ENCODE peak calls at places on chromosomes 6 and 20, in ten cellular contexts. F is ascending aorta, N is mammary epithelial cell, X is colonic mucosa, U is esophagus squamous epithelium, D is body of pancreas, J is IMR-90, I is left ventricle myocardium inferior, H is heart right ventricle, V is HepG2. W is an unnamed sample.

GRCh38 chr6:16392010-16392409 is 153.6 kb downstream of the GMPR start:
- DNase-seq in U (no peak), I (no peak), D (no peak), V (no peak), J (no peak), F (no peak), H (no peak), N (no peak), X (no peak), W (no peak)

GRCh38 chr20:36571564-36572504 is 1.6 kb upstream of the TGIF2 start:
- DNase-seq in I (no peak), F (no peak), J (no peak), D (no peak), X (no peak), N (no peak), U (no peak), V (peak; percentile 73), H (no peak), W (no peak)

GRCh38 chr20:59037386-59037785 is 5.2 kb downstream of the PRELID3B start:
- DNase-seq in X (no peak), U (no peak), J (no peak), V (no peak), F (no peak), H (no peak), D (no peak), I (no peak), N (no peak), W (no peak)

GRCh38 chr6:96299525-96299924 is 222.1 kb upstream of the UFL1 start:
- DNase-seq in F (no peak), V (no peak), N (no peak), J (no peak), D (no peak), H (no peak), I (no peak), U (no peak), X (no peak), W (no peak)

GRCh38 chr6:52551483-52552277 is 25.2 kb downstream of the TRAM2 start:
- DNase-seq in J (peak; percentile 91), V (peak; percentile 77), D (peak; percentile 76), N (peak; percentile 66), F (no peak), U (no peak), X (peak; percentile 66), H (peak; percentile 54), I (peak; percentile 58), W (no peak)

GRCh38 chr20:24289737-24290481 is 179.5 kb upstream of the SYNDIG1 start:
- DNase-seq in F (no peak), U (no peak), X (no peak), D (no peak), N (no peak), V (no peak), H (no peak), I (no peak), J (no peak), W (no peak)

GRCh38 chr20:15760217-15760567 is 813.1 kb downstream of the KIF16B start:
- DNase-seq in N (no peak), X (no peak), J (no peak), V (no peak), U (no peak), H (no peak), D (no peak), I (no peak), F (no peak), W (no peak)

GRCh38 chr20:16257813-16258430 is 315.3 kb downstream of the KIF16B start:
- DNase-seq in V (no peak), D (no peak), J (no peak), U (no peak), F (no peak), I (no peak), H (no peak), X (no peak), N (no peak), W (no peak)

GRCh38 chr20:57428611-57429496 is 37.7 kb downstream of the RBM38 start:
- DNase-seq in V (peak; percentile 83), X (no peak), J (no peak), F (no peak), U (no peak), N (no peak), I (no peak), D (peak; percentile 40), H (no peak), W (no peak)

GRCh38 chr6:151324079-151324825 is 67.1 kb downstream of the ZBTB2 start:
- DNase-seq in X (peak; percentile 83), U (peak; percentile 4), J (peak; percentile 93), D (peak; percentile 84), N (peak; percentile 62), I (peak; percentile 77), V (peak; percentile 69), H (peak; percentile 81), F (peak; percentile 38), W (peak; percentile 62)

GRCh38 chr6:34148864-34149810 is 3.2 kb upstream of the GRM4 start:
- DNase-seq in N (no peak), U (no peak), D (no peak), X (no peak), V (no peak), F (no peak), I (no peak), H (no peak), J (no peak), W (no peak)

GRCh38 chr20:44097521-44098255 is 89.3 kb downstream of the JPH2 start:
- DNase-seq in H (no peak), X (no peak), I (no peak), D (no peak), U (no peak), V (peak; percentile 31), J (peak; percentile 22), F (no peak), N (peak; percentile 70), W (no peak)

GRCh38 chr6:80106418-80107235 is at the start of gene BCKDHB:
- DNase-seq in V (peak; percentile 98), D (peak; percentile 99), I (peak; percentile 97), U (peak; percentile 82), X (peak; percentile 99), F (peak; percentile 96), N (peak; percentile 98), J (peak; percentile 96), H (peak; percentile 97), W (peak; percentile 94)

GRCh38 chr6:80104520-80104919 is 2.0 kb upstream of the BCKDHB start:
- DNase-seq in U (no peak), X (no peak), D (no peak), J (no peak), V (no peak), N (no peak), I (no peak), F (no peak), H (no peak), W (no peak)

GRCh38 chr6:80105972-80106417 is 476 bp upstream of the BCKDHB start:
- DNase-seq in I (no peak), N (no peak), X (no peak), D (no peak), H (no peak), V (no peak), F (no peak), J (no peak), U (no peak), W (no peak)
- TF ChIP-seq CTCF in I (no peak), N (no peak), X (no peak), D (no peak), H (no peak), V (no peak), F (no peak), J (no peak), U (no peak), W (no peak)

GRCh38 chr6:346389-347030 is 45.0 kb upstream of the IRF4 start:
- DNase-seq in V (no peak), F (no peak), D (no peak), X (no peak), N (no peak), I (no peak), H (no peak), J (peak; percentile 48), U (no peak), W (no peak)
- H3K9me3 ChIP-seq in V (no peaks in the 10 kb centered on the region), F (no peaks in the 10 kb centered on the region), D (no peaks in the 10 kb centered on the region), X (no peaks in the 10 kb centered on the region), N (peaks cover 15% of the 10 kb centered on the region), I (no peaks in the 10 kb centered on the region), H (no peaks in the 10 kb centered on the region), J (peaks cover 3% of the 10 kb centered on the region), U (no peaks in the 10 kb centered on the region), W (no peaks in the 10 kb centered on the region)

GRCh38 chr6:1088441-1089001 is 223.4 kb upstream of the FOXQ1 start:
- DNase-seq in X (peak; percentile 32), H (no peak), N (no peak), U (no peak), J (no peak), D (no peak), I (no peak), V (no peak), F (no peak), W (no peak)

GRCh38 chr6:1086446-1086845 is 225.5 kb upstream of the FOXQ1 start:
- DNase-seq in J (no peak), N (no peak), V (no peak), X (no peak), F (no peak), H (no peak), D (no peak), I (no peak), U (no peak), W (no peak)

GRCh38 chr6:1089860-1090259 is 222.0 kb upstream of the FOXQ1 start:
- DNase-seq in V (no peak), N (no peak), H (no peak), F (no peak), X (no peak), U (no peak), D (no peak), J (no peak), I (no peak), W (no peak)

GRCh38 chr6:1091905-1092304 is 220.0 kb upstream of the FOXQ1 start:
- DNase-seq in U (no peak), V (no peak), X (peak; percentile 27), I (no peak), F (no peak), D (no peak), N (no peak), J (no peak), H (no peak), W (no peak)

DNA sequence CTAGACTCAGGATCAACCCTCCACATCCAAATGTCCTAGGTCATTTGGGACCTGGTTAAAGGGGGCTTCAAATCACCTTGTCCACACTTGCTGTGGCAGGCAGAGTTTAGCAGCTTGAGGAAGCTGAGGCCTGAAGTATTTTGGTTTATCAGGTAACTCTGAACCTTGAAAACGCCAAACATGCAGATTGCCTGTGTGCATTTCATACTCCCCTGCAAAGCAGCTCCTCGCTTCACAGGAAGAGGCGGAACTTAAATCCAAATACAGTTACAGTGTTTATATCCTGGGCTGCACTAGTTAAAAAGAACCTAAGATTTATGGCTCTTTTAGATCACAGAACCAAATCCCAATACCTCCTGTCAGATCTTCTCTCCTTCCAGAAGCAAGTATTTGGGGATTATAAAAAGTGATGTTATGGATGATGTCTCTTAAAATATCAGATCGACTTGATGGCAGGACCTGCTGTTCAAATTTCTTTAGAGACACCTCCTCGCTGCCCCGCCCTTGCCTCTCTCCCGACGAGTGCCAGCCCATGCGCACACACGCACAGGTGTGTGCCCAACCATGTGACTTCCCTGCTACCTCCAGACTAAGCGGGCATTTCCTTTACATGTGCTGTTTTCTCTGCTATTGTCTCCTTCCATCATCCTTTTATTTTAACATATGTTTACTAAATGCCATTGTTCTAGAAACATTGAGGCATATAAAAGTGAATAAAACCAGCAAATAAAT is 224.6 kb upstream of the FOXQ1 start:
- DNase-seq in V (no peak), X (peak; percentile 67), F (no peak), H (no peak), D (no peak), I (no peak), J (no peak), N (no peak), U (no peak), W (no peak)
- H3K27ac ChIP-seq in V (no peak overlapping the region), X (no peak overlapping the region), F (no peak overlapping the region), H (no peak overlapping the region), D (no peak overlapping the region), I (no peak overlapping the region), J (peak overlapping the region; percentile 61), N (no peak overlapping the region), U (no peak overlapping the region), W (no peak overlapping the region)

GRCh38 chr6:165891320-165891719 is 228.3 kb upstream of the PDE10A start:
- DNase-seq in X (no peak), D (no peak), J (no peak), V (no peak), I (no peak), U (no peak), F (no peak), H (no peak), N (no peak), W (no peak)
- TF ChIP-seq CTCF in X (no peak), D (no peak), J (no peak), V (no peak), I (no peak), U (no peak), F (no peak), H (no peak), N (no peak), W (no peak)